ENCODE peak calls at places on chromosome 10, in four cellular contexts. One of them, this sample, is unnamed.

GRCh38 chr10:90293629-90294028 is 564.2 kb downstream of the HTR7 start:
- DNase-seq in choroid plexus epithelial cell: no peak
- DNase-seq in cardiac fibroblast: no peak
- DNase-seq in left colon: no peak
- DNase-seq in this sample: no peak

GRCh38 chr10:125156739-125157472 is 3.5 kb downstream of the CTBP2 start:
- DNase-seq in cardiac fibroblast: no peak
- DNase-seq in left colon: peak
- DNase-seq in choroid plexus epithelial cell: no peak
- DNase-seq in this sample: no peak

GRCh38 chr10:46240684-46241565 is 45.9 kb upstream of the ANTXRL start:
- DNase-seq in cardiac fibroblast: no peak
- DNase-seq in left colon: no peak
- DNase-seq in choroid plexus epithelial cell: no peak
- DNase-seq in this sample: no peak

GRCh38 chr10:24451325-24451820 is 242.4 kb downstream of the KIAA1217 start:
- DNase-seq in left colon: no peak
- DNase-seq in cardiac fibroblast: no peak
- DNase-seq in choroid plexus epithelial cell: peak
- DNase-seq in this sample: peak

GRCh38 chr10:12507165-12507870 is 158.0 kb downstream of the CAMK1D start:
- DNase-seq in choroid plexus epithelial cell: no peak
- DNase-seq in left colon: no peak
- DNase-seq in cardiac fibroblast: no peak
- DNase-seq in this sample: no peak

GRCh38 chr10:17445400-17445998 is 8.9 kb downstream of the ST8SIA6 start:
- DNase-seq in left colon: peak
- DNase-seq in choroid plexus epithelial cell: no peak
- DNase-seq in cardiac fibroblast: no peak
- DNase-seq in this sample: no peak

GRCh38 chr10:91598211-91598981 is 34.5 kb downstream of the PPP1R3C start:
- DNase-seq in cardiac fibroblast: peak
- DNase-seq in left colon: no peak
- DNase-seq in choroid plexus epithelial cell: peak
- DNase-seq in this sample: no peak

GRCh38 chr10:59825932-59826331 is 72.7 kb upstream of the MRLN start:
- DNase-seq in choroid plexus epithelial cell: peak
- DNase-seq in cardiac fibroblast: no peak
- DNase-seq in left colon: no peak
- DNase-seq in this sample: no peak

GRCh38 chr10:91604462-91604935 is 28.4 kb downstream of the PPP1R3C start:
- DNase-seq in cardiac fibroblast: no peak
- DNase-seq in choroid plexus epithelial cell: peak
- DNase-seq in left colon: no peak
- DNase-seq in this sample: no peak